ENCODE peak calls at places on chromosomes 6 and 20, in six cellular contexts. One of them, this sample, is unnamed.

GRCh38 chr20:47133809-47134456 is 222.6 kb downstream of the ZMYND8 start:
- DNase-seq in CD8-positive, alpha-beta memory T cell: no peak
- DNase-seq in brain microvascular endothelial cell: peak; percentile 62
- DNase-seq in fibroblast of lung: peak; percentile 79
- DNase-seq in prostate gland: no peak
- DNase-seq in thoracic aorta: no peak
- DNase-seq in this sample: no peak

GRCh38 chr6:128275030-128275429 is 245.4 kb downstream of the PTPRK start:
- DNase-seq in CD8-positive, alpha-beta memory T cell: no peak
- DNase-seq in brain microvascular endothelial cell: no peak
- DNase-seq in fibroblast of lung: peak; percentile 48
- DNase-seq in prostate gland: no peak
- DNase-seq in thoracic aorta: no peak
- DNase-seq in this sample: peak; percentile 7

GRCh38 chr20:43448748-43449535 is 8.8 kb upstream of the SRSF6 start:
- DNase-seq in CD8-positive, alpha-beta memory T cell: peak; percentile 29
- DNase-seq in brain microvascular endothelial cell: peak; percentile 41
- DNase-seq in fibroblast of lung: peak; percentile 33
- DNase-seq in prostate gland: peak; percentile 27
- DNase-seq in thoracic aorta: no peak
- DNase-seq in this sample: no peak

GRCh38 chr6:121951077-121951476 is 448.4 kb upstream of the HSF2 start:
- DNase-seq in CD8-positive, alpha-beta memory T cell: no peak
- DNase-seq in brain microvascular endothelial cell: no peak
- DNase-seq in fibroblast of lung: no peak
- DNase-seq in prostate gland: no peak
- DNase-seq in thoracic aorta: no peak
- DNase-seq in this sample: no peak

GRCh38 chr20:15767636-15768369 is 805.4 kb downstream of the KIF16B start:
- DNase-seq in CD8-positive, alpha-beta memory T cell: no peak
- DNase-seq in brain microvascular endothelial cell: no peak
- DNase-seq in fibroblast of lung: no peak
- DNase-seq in prostate gland: no peak
- DNase-seq in thoracic aorta: no peak
- DNase-seq in this sample: no peak

GRCh38 chr6:55578537-55579363 is at the start of gene HMGCLL1:
- DNase-seq in CD8-positive, alpha-beta memory T cell: no peak
- DNase-seq in brain microvascular endothelial cell: peak; percentile 1
- DNase-seq in fibroblast of lung: no peak
- DNase-seq in prostate gland: no peak
- DNase-seq in thoracic aorta: no peak
- DNase-seq in this sample: no peak

GRCh38 chr6:39366875-39367618 is 44.5 kb upstream of the KCNK16 start:
- DNase-seq in CD8-positive, alpha-beta memory T cell: no peak
- DNase-seq in brain microvascular endothelial cell: peak; percentile 17
- DNase-seq in fibroblast of lung: no peak
- DNase-seq in prostate gland: no peak
- DNase-seq in thoracic aorta: no peak
- DNase-seq in this sample: no peak

GRCh38 chr6:27851440-27851839 is 60.8 kb downstream of the OR2B2 start:
- DNase-seq in CD8-positive, alpha-beta memory T cell: no peak
- DNase-seq in brain microvascular endothelial cell: no peak
- DNase-seq in fibroblast of lung: no peak
- DNase-seq in prostate gland: no peak
- DNase-seq in thoracic aorta: no peak
- DNase-seq in this sample: no peak

GRCh38 chr6:76682842-76683241 is 610.4 kb upstream of the IMPG1 start:
- DNase-seq in CD8-positive, alpha-beta memory T cell: no peak
- DNase-seq in brain microvascular endothelial cell: no peak
- DNase-seq in fibroblast of lung: peak; percentile 12
- DNase-seq in prostate gland: no peak
- DNase-seq in thoracic aorta: no peak
- DNase-seq in this sample: no peak

GRCh38 chr20:23086931-23087411 is 847 bp upstream of the CD93 start:
- DNase-seq in CD8-positive, alpha-beta memory T cell: no peak
- DNase-seq in brain microvascular endothelial cell: no peak
- DNase-seq in fibroblast of lung: no peak
- DNase-seq in prostate gland: no peak
- DNase-seq in thoracic aorta: no peak
- DNase-seq in this sample: no peak

GRCh38 chr6:154995241-154996162 is at the start of gene TIAM2:
- DNase-seq in CD8-positive, alpha-beta memory T cell: no peak
- DNase-seq in brain microvascular endothelial cell: no peak
- DNase-seq in fibroblast of lung: no peak
- DNase-seq in prostate gland: no peak
- DNase-seq in thoracic aorta: no peak
- DNase-seq in this sample: no peak

GRCh38 chr6:150764638-150765456 is 100.7 kb upstream of the MTHFD1L start:
- DNase-seq in CD8-positive, alpha-beta memory T cell: no peak
- DNase-seq in brain microvascular endothelial cell: no peak
- DNase-seq in fibroblast of lung: no peak
- DNase-seq in prostate gland: no peak
- DNase-seq in thoracic aorta: no peak
- DNase-seq in this sample: no peak

GRCh38 chr6:119299694-119300093 is 49.9 kb downstream of the MAN1A1 start:
- DNase-seq in CD8-positive, alpha-beta memory T cell: no peak
- DNase-seq in brain microvascular endothelial cell: no peak
- DNase-seq in fibroblast of lung: no peak
- DNase-seq in prostate gland: no peak
- DNase-seq in thoracic aorta: no peak
- DNase-seq in this sample: no peak

GRCh38 chr20:24762791-24763350 is 186.2 kb upstream of the CST7 start:
- DNase-seq in CD8-positive, alpha-beta memory T cell: no peak
- DNase-seq in brain microvascular endothelial cell: no peak
- DNase-seq in fibroblast of lung: no peak
- DNase-seq in prostate gland: no peak
- DNase-seq in thoracic aorta: no peak
- DNase-seq in this sample: no peak

GRCh38 chr20:34427784-34428183 is 64.7 kb downstream of the ITCH start:
- DNase-seq in CD8-positive, alpha-beta memory T cell: no peak
- DNase-seq in brain microvascular endothelial cell: no peak
- DNase-seq in fibroblast of lung: no peak
- DNase-seq in prostate gland: no peak
- DNase-seq in thoracic aorta: no peak
- DNase-seq in this sample: no peak

GRCh38 chr20:47360489-47361267 is 4.2 kb upstream of the ZMYND8 start:
- DNase-seq in CD8-positive, alpha-beta memory T cell: no peak
- DNase-seq in brain microvascular endothelial cell: peak; percentile 93
- DNase-seq in fibroblast of lung: peak; percentile 96
- DNase-seq in prostate gland: peak; percentile 85
- DNase-seq in thoracic aorta: peak; percentile 70
- DNase-seq in this sample: peak; percentile 90

GRCh38 chr6:73879466-73879865 is 183.5 kb downstream of the CD109 start:
- DNase-seq in CD8-positive, alpha-beta memory T cell: no peak
- DNase-seq in brain microvascular endothelial cell: no peak
- DNase-seq in fibroblast of lung: no peak
- DNase-seq in prostate gland: no peak
- DNase-seq in thoracic aorta: no peak
- DNase-seq in this sample: no peak

GRCh38 chr20:1949711-1950110 is 44.1 kb downstream of the PDYN start:
- DNase-seq in CD8-positive, alpha-beta memory T cell: no peak
- DNase-seq in brain microvascular endothelial cell: no peak
- DNase-seq in fibroblast of lung: no peak
- DNase-seq in prostate gland: no peak
- DNase-seq in thoracic aorta: no peak
- DNase-seq in this sample: no peak

GRCh38 chr6:85344996-85345395 is 104.9 kb upstream of the NT5E start:
- DNase-seq in CD8-positive, alpha-beta memory T cell: no peak
- DNase-seq in brain microvascular endothelial cell: no peak
- DNase-seq in fibroblast of lung: no peak
- DNase-seq in prostate gland: no peak
- DNase-seq in thoracic aorta: no peak
- DNase-seq in this sample: no peak

GRCh38 chr6:118963003-118963402 is 28.0 kb upstream of the MCM9 start:
- DNase-seq in CD8-positive, alpha-beta memory T cell: no peak
- DNase-seq in brain microvascular endothelial cell: no peak
- DNase-seq in fibroblast of lung: peak; percentile 44
- DNase-seq in prostate gland: no peak
- DNase-seq in thoracic aorta: no peak
- DNase-seq in this sample: no peak

GRCh38 chr6:36443951-36444428 is 1.2 kb downstream of the KCTD20 start:
- DNase-seq in CD8-positive, alpha-beta memory T cell: peak; percentile 13
- DNase-seq in brain microvascular endothelial cell: no peak
- DNase-seq in fibroblast of lung: peak; percentile 15
- DNase-seq in prostate gland: no peak
- DNase-seq in thoracic aorta: no peak
- DNase-seq in this sample: no peak

GRCh38 chr20:24697411-24697810 is 228.0 kb downstream of the SYNDIG1 start:
- DNase-seq in CD8-positive, alpha-beta memory T cell: no peak
- DNase-seq in brain microvascular endothelial cell: no peak
- DNase-seq in fibroblast of lung: no peak
- DNase-seq in prostate gland: no peak
- DNase-seq in thoracic aorta: no peak
- DNase-seq in this sample: no peak

GRCh38 chr20:59073582-59073981 is 31.0 kb upstream of the PRELID3B start:
- DNase-seq in CD8-positive, alpha-beta memory T cell: no peak
- DNase-seq in brain microvascular endothelial cell: no peak
- DNase-seq in fibroblast of lung: no peak
- DNase-seq in prostate gland: no peak
- DNase-seq in thoracic aorta: no peak
- DNase-seq in this sample: no peak

GRCh38 chr6:142853244-142854180 is 91.5 kb downstream of the HIVEP2 start:
- DNase-seq in CD8-positive, alpha-beta memory T cell: no peak
- DNase-seq in brain microvascular endothelial cell: no peak
- DNase-seq in fibroblast of lung: no peak
- DNase-seq in prostate gland: no peak
- DNase-seq in thoracic aorta: no peak
- DNase-seq in this sample: no peak

GRCh38 chr6:16684195-16684689 is 77.0 kb downstream of the ATXN1 start:
- DNase-seq in CD8-positive, alpha-beta memory T cell: no peak
- DNase-seq in brain microvascular endothelial cell: no peak
- DNase-seq in fibroblast of lung: peak; percentile 37
- DNase-seq in prostate gland: no peak
- DNase-seq in thoracic aorta: no peak
- DNase-seq in this sample: no peak

GRCh38 chr6:53728570-53729194 is 63.1 kb upstream of the KLHL31 start:
- DNase-seq in CD8-positive, alpha-beta memory T cell: peak; percentile 34
- DNase-seq in brain microvascular endothelial cell: peak; percentile 33
- DNase-seq in fibroblast of lung: peak; percentile 55
- DNase-seq in prostate gland: peak; percentile 21
- DNase-seq in thoracic aorta: no peak
- DNase-seq in this sample: peak; percentile 11

GRCh38 chr20:17444091-17444490 is 87.1 kb downstream of the BFSP1 start:
- DNase-seq in CD8-positive, alpha-beta memory T cell: no peak
- DNase-seq in brain microvascular endothelial cell: no peak
- DNase-seq in fibroblast of lung: no peak
- DNase-seq in prostate gland: no peak
- DNase-seq in thoracic aorta: no peak
- DNase-seq in this sample: no peak

GRCh38 chr20:31594558-31595379 is 10.3 kb upstream of the ID1 start:
- DNase-seq in CD8-positive, alpha-beta memory T cell: no peak
- DNase-seq in brain microvascular endothelial cell: no peak
- DNase-seq in fibroblast of lung: no peak
- DNase-seq in prostate gland: no peak
- DNase-seq in thoracic aorta: no peak
- DNase-seq in this sample: no peak

GRCh38 chr20:10125757-10126156 is 91.0 kb downstream of the ANKEF1 start:
- DNase-seq in CD8-positive, alpha-beta memory T cell: no peak
- DNase-seq in brain microvascular endothelial cell: no peak
- DNase-seq in fibroblast of lung: peak; percentile 57
- DNase-seq in prostate gland: no peak
- DNase-seq in thoracic aorta: no peak
- DNase-seq in this sample: no peak
- H3K27ac ChIP-seq in CD8-positive, alpha-beta memory T cell: no peak overlapping the region
- H3K27ac ChIP-seq in brain microvascular endothelial cell: no peak overlapping the region
- H3K27ac ChIP-seq in fibroblast of lung: no peak overlapping the region
- H3K27ac ChIP-seq in prostate gland: no peak overlapping the region
- H3K27ac ChIP-seq in thoracic aorta: no peak overlapping the region
- H3K27ac ChIP-seq in this sample: no peak overlapping the region

DNA sequence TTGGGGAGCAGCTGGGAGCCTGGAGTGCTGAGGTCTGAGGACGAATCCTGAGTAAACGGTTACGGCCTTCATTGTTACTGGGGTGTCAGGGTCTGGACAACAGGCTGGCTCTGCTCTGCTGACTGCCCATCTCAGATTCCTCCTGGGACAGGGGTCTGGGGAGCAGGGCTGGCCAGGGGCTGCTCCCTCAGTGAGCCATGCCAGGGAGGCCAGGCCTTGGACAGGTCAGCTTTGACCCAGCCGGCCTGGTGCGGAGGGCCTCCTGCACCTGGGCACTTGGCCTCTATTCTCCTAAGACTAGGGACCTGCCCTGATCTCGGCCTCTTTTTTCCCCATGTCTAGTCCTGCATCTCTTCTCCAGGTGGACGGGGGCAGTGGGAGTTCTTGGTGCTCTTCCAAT is 44.9 kb downstream of the MYT1 start:
- DNase-seq in CD8-positive, alpha-beta memory T cell: no peak
- DNase-seq in brain microvascular endothelial cell: no peak
- DNase-seq in fibroblast of lung: no peak
- DNase-seq in prostate gland: no peak
- DNase-seq in thoracic aorta: no peak
- DNase-seq in this sample: no peak
- H3K27me3 ChIP-seq in CD8-positive, alpha-beta memory T cell: no peaks in the 10 kb centered on the region
- H3K27me3 ChIP-seq in brain microvascular endothelial cell: peaks cover 3% of the 10 kb centered on the region
- H3K27me3 ChIP-seq in fibroblast of lung: peaks cover 9% of the 10 kb centered on the region
- H3K27me3 ChIP-seq in prostate gland: no peaks in the 10 kb centered on the region
- H3K27me3 ChIP-seq in thoracic aorta: no peaks in the 10 kb centered on the region
- H3K27me3 ChIP-seq in this sample: peaks cover 32% of the 10 kb centered on the region

GRCh38 chr6:129683606-129684322 is 26.2 kb downstream of the ARHGAP18 start:
- DNase-seq in CD8-positive, alpha-beta memory T cell: peak; percentile 58
- DNase-seq in brain microvascular endothelial cell: peak; percentile 98
- DNase-seq in fibroblast of lung: peak; percentile 99
- DNase-seq in prostate gland: peak; percentile 49
- DNase-seq in thoracic aorta: peak; percentile 51
- DNase-seq in this sample: peak; percentile 98
- H3K4me3 ChIP-seq in CD8-positive, alpha-beta memory T cell: no peak overlapping the region
- H3K4me3 ChIP-seq in brain microvascular endothelial cell: no peak overlapping the region
- H3K4me3 ChIP-seq in fibroblast of lung: no peak overlapping the region
- H3K4me3 ChIP-seq in prostate gland: no peak overlapping the region
- H3K4me3 ChIP-seq in thoracic aorta: peak overlapping the region; percentile 14
- H3K4me3 ChIP-seq in this sample: no peak overlapping the region

DNA sequence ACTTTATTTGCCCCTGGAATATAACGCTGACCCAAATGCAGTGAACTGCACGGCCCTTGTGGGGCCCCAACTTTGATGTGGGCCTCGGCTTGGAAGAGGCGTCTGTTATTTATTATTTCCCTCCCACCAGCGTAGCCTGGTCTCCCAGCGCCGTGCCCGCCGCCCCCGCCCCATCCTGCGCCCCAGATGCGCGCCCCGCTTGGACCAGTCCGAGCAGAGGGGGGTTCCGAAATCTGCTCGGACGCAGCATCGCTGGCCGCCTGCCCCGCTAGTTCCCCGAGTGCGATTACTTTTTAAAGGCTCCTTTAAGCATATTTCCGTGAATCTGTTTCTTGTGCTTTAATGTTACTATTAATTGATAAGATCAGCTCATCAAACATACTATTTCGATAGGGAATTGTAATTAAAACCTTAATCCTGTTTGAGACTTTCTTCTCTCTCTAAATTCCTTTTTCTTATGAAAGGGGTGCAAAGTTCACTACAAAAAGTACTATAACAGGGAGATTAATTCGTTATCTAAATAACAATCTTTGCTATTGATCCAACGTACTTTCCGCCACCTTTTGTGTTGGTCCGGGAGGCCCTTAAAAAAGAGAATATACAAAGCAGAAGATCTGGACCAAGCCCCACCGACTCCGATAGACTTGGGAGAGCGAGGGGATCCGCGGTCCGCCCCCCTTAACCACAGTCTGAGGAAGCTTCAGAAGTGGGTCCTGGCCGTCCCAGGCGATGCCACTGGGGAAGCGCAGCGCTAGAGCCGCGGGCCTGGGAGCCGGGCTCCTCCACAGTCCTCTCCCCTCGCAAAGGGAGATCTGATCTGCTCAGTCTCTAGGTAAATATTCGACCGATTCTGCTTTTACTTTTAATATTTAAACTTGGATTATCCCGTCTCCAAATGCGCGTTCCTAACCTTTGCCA is 10.1 kb downstream of the POU3F2 start:
- DNase-seq in CD8-positive, alpha-beta memory T cell: no peak
- DNase-seq in brain microvascular endothelial cell: no peak
- DNase-seq in fibroblast of lung: no peak
- DNase-seq in prostate gland: no peak
- DNase-seq in thoracic aorta: no peak
- DNase-seq in this sample: no peak
- H3K27ac ChIP-seq in CD8-positive, alpha-beta memory T cell: no peak overlapping the region
- H3K27ac ChIP-seq in brain microvascular endothelial cell: no peak overlapping the region
- H3K27ac ChIP-seq in fibroblast of lung: no peak overlapping the region
- H3K27ac ChIP-seq in prostate gland: no peak overlapping the region
- H3K27ac ChIP-seq in thoracic aorta: no peak overlapping the region
- H3K27ac ChIP-seq in this sample: no peak overlapping the region

This sample was measured in AG04450.